ENCODE peak calls at places on chromosome X, in five cellular contexts. Y is COR-L47, S is iris pigment epithelial cell, B is mucosa of descending colon, D is activated T-cell treated with anti-CD3 and anti-CD28 coated beads for 1 hour. O is an unnamed sample.

GRCh38 chrX:130170752-130171445 is 863 bp upstream of the RAB33A start:
- DNase-seq in Y (peak; percentile 84), S (peak; percentile 38), B (no peak), D (peak; percentile 51), O (peak; percentile 43)

GRCh38 chrX:981791-982626 is 230.4 kb downstream of the CRLF2 start:
- DNase-seq in Y (no peak), S (no peak), B (no peak), D (no peak), O (no peak)

GRCh38 chrX:103417370-103417769 is 41.0 kb downstream of the BEX3 start:
- DNase-seq in Y (no peak), S (no peak), B (no peak), D (no peak), O (no peak)

GRCh38 chrX:99353412-99353811 is 1056.7 kb downstream of the PCDH19 start:
- DNase-seq in Y (no peak), S (no peak), B (no peak), D (no peak), O (no peak)

GRCh38 chrX:10761447-10761846 is 141.1 kb upstream of the MID1 start:
- DNase-seq in Y (no peak), S (no peak), B (no peak), D (no peak), O (no peak)

GRCh38 chrX:133749370-133749769 is 236.0 kb downstream of the GPC3 start:
- DNase-seq in Y (no peak), S (no peak), B (no peak), D (no peak), O (no peak)

GRCh38 chrX:85243155-85243554 is 424 bp downstream of the SATL1 start:
- DNase-seq in Y (no peak), S (no peak), B (no peak), D (no peak), O (peak; percentile 21)

GRCh38 chrX:123422875-123423274 is 238.8 kb downstream of the GRIA3 start:
- DNase-seq in Y (no peak), S (peak; percentile 35), B (peak; percentile 15), D (no peak), O (peak; percentile 54)

GRCh38 chrX:153600921-153601320 is 2.0 kb upstream of the CCNQ start:
- DNase-seq in Y (no peak), S (no peak), B (no peak), D (no peak), O (no peak)

GRCh38 chrX:17944833-17945497 is 83.9 kb upstream of the RAI2 start:
- DNase-seq in Y (no peak), S (peak; percentile 0), B (peak; percentile 25), D (no peak), O (peak; percentile 2)

GRCh38 chrX:153478746-153479145 is 8.4 kb upstream of the HAUS7 start:
- DNase-seq in Y (no peak), S (no peak), B (no peak), D (no peak), O (no peak)

GRCh38 chrX:31993635-31994034 is 921.8 kb upstream of the FTHL17 start:
- DNase-seq in Y (no peak), S (no peak), B (no peak), D (no peak), O (no peak)

GRCh38 chrX:117325706-117326105 is 790.9 kb downstream of the KLHL13 start:
- DNase-seq in Y (no peak), S (no peak), B (no peak), D (no peak), O (no peak)

GRCh38 chrX:47283015-47283771 is 50.4 kb downstream of the USP11 start:
- DNase-seq in Y (peak; percentile 9), S (peak; percentile 47), B (peak; percentile 1), D (no peak), O (peak; percentile 39)

GRCh38 chrX:69424161-69424560 is 80.0 kb upstream of the NALF2 start:
- DNase-seq in Y (no peak), S (peak; percentile 24), B (no peak), D (no peak), O (peak; percentile 34)

GRCh38 chrX:150416469-150416868 is 53.4 kb downstream of the MAMLD1 start:
- DNase-seq in Y (no peak), S (no peak), B (no peak), D (no peak), O (no peak)

GRCh38 chrX:144791298-144791697 is 456.0 kb upstream of the SPANXN1 start:
- DNase-seq in Y (no peak), S (peak; percentile 4), B (no peak), D (no peak), O (no peak)

GRCh38 chrX:3191821-3192220 is 150.6 kb downstream of the ARSF start:
- DNase-seq in Y (no peak), S (no peak), B (no peak), D (no peak), O (no peak)

GRCh38 chrX:57929373-57929772 is 19.1 kb upstream of the ZXDA start:
- DNase-seq in Y (no peak), S (peak; percentile 20), B (peak; percentile 7), D (no peak), O (peak; percentile 56)

GRCh38 chrX:44035576-44035975 is 62.4 kb upstream of the NDP start:
- DNase-seq in Y (no peak), S (no peak), B (no peak), D (no peak), O (no peak)

GRCh38 chrX:129759576-129760061 is 20.1 kb upstream of the SASH3 start:
- DNase-seq in Y (no peak), S (peak; percentile 86), B (peak; percentile 31), D (no peak), O (peak; percentile 73)

GRCh38 chrX:10022273-10022541 is 55.0 kb downstream of the CLDN34 start:
- DNase-seq in Y (no peak), S (no peak), B (no peak), D (no peak), O (no peak)

GRCh38 chrX:108160309-108160708 is 68.7 kb downstream of the ATG4A start:
- DNase-seq in Y (no peak), S (no peak), B (no peak), D (no peak), O (no peak)

GRCh38 chrX:21674430-21675186 is 16.5 kb upstream of the KLHL34 start:
- DNase-seq in Y (no peak), S (no peak), B (no peak), D (no peak), O (no peak)

GRCh38 chrX:149984411-149984810 is 46.1 kb upstream of the EOLA2 start:
- DNase-seq in Y (no peak), S (no peak), B (no peak), D (no peak), O (peak; percentile 41)

GRCh38 chrX:6890862-6891261 is 256.6 kb upstream of the STS start:
- DNase-seq in Y (no peak), S (no peak), B (no peak), D (no peak), O (no peak)

GRCh38 chrX:40327085-40327484 is 229.3 kb upstream of the BCOR start:
- DNase-seq in Y (no peak), S (no peak), B (no peak), D (no peak), O (no peak)

GRCh38 chrX:129318375-129318774 is 204.9 kb downstream of the SMARCA1 start:
- DNase-seq in Y (no peak), S (peak; percentile 40), B (peak; percentile 64), D (no peak), O (peak; percentile 37)

GRCh38 chrX:120136128-120136527 is 20.4 kb upstream of the RHOXF1 start:
- DNase-seq in Y (no peak), S (no peak), B (no peak), D (no peak), O (no peak)